ENCODE peak calls at places on chromosomes 4 and X, in seven cellular contexts. Q is GM12891, M is AG04450, A is RCC 7860, W is endothelial cell, V is NCI-H2081, I is dermis blood vessel endothelial cell. T is an unnamed sample.

GRCh38 chrX:27751976-27752375 is 55.8 kb upstream of the MAGEB10 start:
- DNase-seq in I (no peak), M (no peak), A (no peak), V (no peak), W (no peak), Q (no peak), T (no peak)

GRCh38 chr4:153486281-153487151 is 20.4 kb downstream of the TMEM131L start:
- DNase-seq in I (peak; percentile 86), V (no peak), A (peak; percentile 48), M (peak; percentile 76), Q (no peak), W (no peak), T (no peak)

GRCh38 chr4:89152972-89153371 is 41.6 kb downstream of the TIGD2 start:
- DNase-seq in A (no peak), M (no peak), W (no peak), I (no peak), V (no peak), Q (no peak), T (peak; percentile 74)

GRCh38 chr4:878796-879729 is 53.1 kb downstream of the GAK start:
- DNase-seq in V (no peak), A (no peak), M (no peak), W (no peak), Q (no peak), I (no peak), T (no peak)

GRCh38 chr4:121819216-121819980 is 4.3 kb downstream of the CCNA2 start:
- DNase-seq in A (no peak), V (no peak), I (peak; percentile 12), M (no peak), W (no peak), Q (no peak), T (no peak)

GRCh38 chr4:2928242-2929155 is 34.7 kb downstream of the NOP14 start:
- DNase-seq in W (no peak), I (no peak), A (no peak), V (no peak), Q (no peak), M (no peak), T (no peak)

GRCh38 chrX:45622538-45622937 is 421.9 kb upstream of the DIPK2B start:
- DNase-seq in Q (no peak), I (peak; percentile 10), V (no peak), A (no peak), M (no peak), W (no peak), T (no peak)

GRCh38 chr4:173807347-173807746 is 277.3 kb upstream of the HAND2 start:
- DNase-seq in I (no peak), A (no peak), Q (no peak), V (no peak), W (no peak), M (no peak), T (no peak)

GRCh38 chr4:33013280-33013679 is 2293.1 kb downstream of the PCDH7 start:
- DNase-seq in W (no peak), A (no peak), M (no peak), V (no peak), I (no peak), Q (no peak), T (no peak)

GRCh38 chrX:39398973-39399268 is 597.7 kb downstream of the MID1IP1 start:
- DNase-seq in W (no peak), Q (no peak), I (peak; percentile 0), M (no peak), A (no peak), V (no peak), T (no peak)

T was measured in NCI-H510A treated with DMSO at 0.1 percent for 48 hours.